ENCODE peak calls at places on chromosome 9, in five cellular contexts. P is heart right ventricle, I is neuronal stem cell, W is HEK293T, B is lung. E is an unnamed sample.

GRCh38 chr9:89077519-89077918 is 86.3 kb downstream of the S1PR3 start:
- DNase-seq in P (no peak), I (no peak), W (no peak), B (no peak), E (no peak)

GRCh38 chr9:1962036-1962535 is 53.1 kb upstream of the SMARCA2 start:
- DNase-seq in P (no peak), I (no peak), W (no peak), B (no peak), E (no peak)

GRCh38 chr9:94156549-94157407 is 72.5 kb downstream of the PTPDC1 start:
- DNase-seq in P (peak), I (no peak), W (peak), B (peak), E (peak)

GRCh38 chr9:124941689-124942561 is 1.0 kb upstream of the GOLGA1 start:
- DNase-seq in P (peak), I (no peak), W (peak), B (peak), E (no peak)

GRCh38 chr9:133225171-133226011 is 16.3 kb upstream of the OBP2B start:
- DNase-seq in P (peak), I (no peak), W (no peak), B (no peak), E (no peak)

GRCh38 chr9:35136866-35137265 is 21.2 kb upstream of the ATOSB start:
- DNase-seq in P (no peak), I (no peak), W (no peak), B (no peak), E (no peak)

GRCh38 chr9:131276891-131277672 is 772 bp upstream of the FAM78A start:
- DNase-seq in P (no peak), I (no peak), W (no peak), B (no peak), E (no peak)

GRCh38 chr9:114159562-114160145 is 4.3 kb downstream of the COL27A1 start:
- DNase-seq in P (no peak), I (no peak), W (no peak), B (no peak), E (peak)

GRCh38 chr9:134214766-134215394 is 50.5 kb upstream of the RNU6ATAC start:
- DNase-seq in P (no peak), I (no peak), W (no peak), B (no peak), E (no peak)

GRCh38 chr9:108933641-108934322 is at the start of gene ELP1:
- DNase-seq in P (peak), I (peak), W (peak), B (peak), E (peak)

GRCh38 chr9:32590898-32591297 is 17.9 kb upstream of the NDUFB6 start:
- DNase-seq in P (no peak), I (no peak), W (no peak), B (no peak), E (no peak)

GRCh38 chr9:127762111-127762676 is 16.3 kb downstream of the SH2D3C start:
- DNase-seq in P (peak), I (no peak), W (no peak), B (peak), E (no peak)

GRCh38 chr9:33619666-33620404 is 95.8 kb downstream of the ANKRD18B start:
- DNase-seq in P (no peak), I (no peak), W (no peak), B (no peak), E (peak)

GRCh38 chr9:21747171-21747570 is 55.3 kb upstream of the MTAP start:
- DNase-seq in P (no peak), I (no peak), W (no peak), B (no peak), E (no peak)

GRCh38 chr9:87713278-87713989 is 12.5 kb upstream of the CTSL start:
- DNase-seq in P (peak), I (no peak), W (peak), B (peak), E (peak)

GRCh38 chr9:129236441-129237145 is 58.5 kb upstream of the IER5L start:
- DNase-seq in P (no peak), I (no peak), W (no peak), B (no peak), E (no peak)

GRCh38 chr9:21656776-21657637 is 145.4 kb upstream of the MTAP start:
- DNase-seq in P (no peak), I (no peak), W (no peak), B (no peak), E (peak)

GRCh38 chr9:16344343-16344742 is 526.1 kb downstream of the BNC2 start:
- DNase-seq in P (no peak), I (no peak), W (no peak), B (no peak), E (peak)

GRCh38 chr9:16335788-16336580 is 534.5 kb downstream of the BNC2 start:
- DNase-seq in P (peak), I (no peak), W (no peak), B (peak), E (peak)

GRCh38 chr9:115099891-115100290 is 18.1 kb downstream of the TNC start:
- DNase-seq in P (no peak), I (no peak), W (no peak), B (no peak), E (no peak)

GRCh38 chr9:81851340-81851739 is 76.9 kb upstream of the SPATA31D4 start:
- DNase-seq in P (peak), I (no peak), W (no peak), B (no peak), E (no peak)

GRCh38 chr9:20786807-20787206 is 102.7 kb downstream of the FOCAD start:
- DNase-seq in P (no peak), I (no peak), W (no peak), B (no peak), E (no peak)

GRCh38 chr9:72459308-72459707 is 62.1 kb upstream of the TMC1 start:
- DNase-seq in P (no peak), I (no peak), W (no peak), B (no peak), E (no peak)

GRCh38 chr9:4549751-4550295 is 59.6 kb downstream of the SLC1A1 start:
- DNase-seq in P (no peak), I (no peak), W (no peak), B (no peak), E (no peak)

GRCh38 chr9:127021664-127022337 is 100.6 kb downstream of the ANGPTL2 start:
- DNase-seq in P (peak), I (no peak), W (no peak), B (peak), E (no peak)

GRCh38 chr9:115225459-115226116 is 107.6 kb upstream of the TNC start:
- DNase-seq in P (no peak), I (no peak), W (no peak), B (no peak), E (no peak)

GRCh38 chr9:129386812-129387177 is 208.7 kb upstream of the IER5L start:
- DNase-seq in P (no peak), I (no peak), W (no peak), B (no peak), E (no peak)

GRCh38 chr9:107674937-107675277 is 185.3 kb upstream of the KLF4 start:
- DNase-seq in P (no peak), I (no peak), W (no peak), B (no peak), E (no peak)

GRCh38 chr9:124079176-124079925 is 67.8 kb downstream of the LHX2 start:
- DNase-seq in P (peak), I (no peak), W (no peak), B (no peak), E (no peak)

GRCh38 chr9:92206490-92206889 is 87.0 kb downstream of the IARS1 start:
- DNase-seq in P (no peak), I (no peak), W (no peak), B (no peak), E (no peak)

GRCh38 chr9:133731876-133732321 is 6.3 kb downstream of the SARDH start:
- DNase-seq in P (no peak), I (peak), W (peak), B (peak), E (peak)

GRCh38 chr9:130805510-130806387 is 29.3 kb upstream of the ABL1 start:
- DNase-seq in P (no peak), I (no peak), W (no peak), B (no peak), E (no peak)

GRCh38 chr9:125971050-125971449 is 223.9 kb downstream of the PBX3 start:
- DNase-seq in P (no peak), I (no peak), W (no peak), B (peak), E (no peak)

GRCh38 chr9:117286245-117286644 is 128.6 kb downstream of the ASTN2 start:
- DNase-seq in P (no peak), I (no peak), W (no peak), B (no peak), E (no peak)

GRCh38 chr9:19995619-19996018 is 206.8 kb upstream of the SLC24A2 start:
- DNase-seq in P (no peak), I (no peak), W (no peak), B (no peak), E (no peak)

GRCh38 chr9:123640792-123641222 is 284.8 kb downstream of the CRB2 start:
- DNase-seq in P (no peak), I (no peak), W (no peak), B (peak), E (no peak)

E was measured in COLO829.